ENCODE peak calls at places on chromosomes 5 and 9, in five cellular contexts. I is NCI-H774, N is GM10248, G is non-pigmented ciliary epithelial cell, O is H9. Q is an unnamed sample.

GRCh38 chr5:104977530-104977929 is 1414.9 kb upstream of the NUDT12 start:
- DNase-seq in I (peak; percentile 38), N (no peak), G (no peak), O (no peak), Q (no peak)

GRCh38 chr5:3612561-3613175 is 17.0 kb downstream of the IRX1 start:
- DNase-seq in I (no peak), N (no peak), G (no peak), O (no peak), Q (no peak)

GRCh38 chr5:72064801-72065570 is 42.3 kb upstream of the MAP1B start:
- DNase-seq in I (no peak), N (no peak), G (no peak), O (peak; percentile 47), Q (no peak)

GRCh38 chr5:18095061-18095460 is 460.8 kb downstream of the TAF11L14 start:
- DNase-seq in I (no peak), N (no peak), G (no peak), O (no peak), Q (no peak)

GRCh38 chr5:54292866-54293265 is 17.5 kb downstream of the ARL15 start:
- DNase-seq in I (no peak), N (no peak), G (no peak), O (no peak), Q (no peak)

GRCh38 chr9:136024696-136025316 is 63.6 kb upstream of the UBAC1 start:
- DNase-seq in I (no peak), N (no peak), G (no peak), O (no peak), Q (no peak)

GRCh38 chr5:178787889-178788288 is 57.4 kb upstream of the ZNF354A start:
- DNase-seq in I (no peak), N (no peak), G (no peak), O (no peak), Q (no peak)

GRCh38 chr9:127216888-127217217 is 47.7 kb upstream of the GARNL3 start:
- DNase-seq in I (no peak), N (no peak), G (no peak), O (no peak), Q (no peak)

GRCh38 chr5:52007230-52007858 is 624.1 kb downstream of the ISL1 start:
- DNase-seq in I (peak; percentile 50), N (no peak), G (no peak), O (peak; percentile 33), Q (no peak)

GRCh38 chr5:137199966-137200365 is 299.2 kb downstream of the SPOCK1 start:
- DNase-seq in I (no peak), N (no peak), G (no peak), O (no peak), Q (no peak)

GRCh38 chr5:169426674-169427250 is 125.8 kb upstream of the SLIT3 start:
- DNase-seq in I (peak; percentile 75), N (no peak), G (no peak), O (peak; percentile 66), Q (no peak)

GRCh38 chr5:168215646-168216045 is 75.8 kb upstream of the WWC1 start:
- DNase-seq in I (no peak), N (no peak), G (no peak), O (no peak), Q (no peak)

GRCh38 chr5:8864053-8864452 is 681.8 kb downstream of the SEMA5A start:
- DNase-seq in I (no peak), N (peak; percentile 15), G (no peak), O (peak; percentile 77), Q (no peak)

GRCh38 chr5:139657363-139658321 is 9.5 kb downstream of the CXXC5 start:
- DNase-seq in I (no peak), N (no peak), G (no peak), O (no peak), Q (no peak)

GRCh38 chr9:20701058-20701457 is 17.0 kb downstream of the FOCAD start:
- DNase-seq in I (peak; percentile 60), N (no peak), G (no peak), O (no peak), Q (no peak)

GRCh38 chr9:108885643-108886348 is 23.7 kb downstream of the ACTL7A start:
- DNase-seq in I (peak; percentile 62), N (peak; percentile 74), G (peak; percentile 63), O (no peak), Q (peak; percentile 23)

GRCh38 chr5:110957934-110958333 is 113.6 kb upstream of the TSLP start:
- DNase-seq in I (no peak), N (no peak), G (peak; percentile 48), O (no peak), Q (no peak)

GRCh38 chr9:16207161-16207560 is 654.3 kb downstream of the CCDC171 start:
- DNase-seq in I (no peak), N (no peak), G (no peak), O (no peak), Q (no peak)

GRCh38 chr9:134182554-134183219 is 18.3 kb upstream of the RNU6ATAC start:
- DNase-seq in I (no peak), N (no peak), G (no peak), O (no peak), Q (no peak)

GRCh38 chr9:130192600-130192999 is 20.4 kb downstream of the NCS1 start:
- DNase-seq in I (no peak), N (no peak), G (no peak), O (no peak), Q (no peak)

GRCh38 chr9:72022846-72023245 is 37.6 kb downstream of the C9orf57 start:
- DNase-seq in I (no peak), N (no peak), G (peak; percentile 88), O (no peak), Q (peak; percentile 88)

GRCh38 chr9:37333288-37333687 is 89.2 kb upstream of the GRHPR start:
- DNase-seq in I (no peak), N (no peak), G (no peak), O (no peak), Q (no peak)

GRCh38 chr9:136052433-136052880 is 42.6 kb downstream of the NACC2 start:
- DNase-seq in I (no peak), N (no peak), G (no peak), O (peak; percentile 67), Q (no peak)

GRCh38 chr5:79829260-79829659 is 139.6 kb downstream of the CMYA5 start:
- DNase-seq in I (no peak), N (no peak), G (no peak), O (peak; percentile 81), Q (no peak)

Q was measured in AG04449.